ENCODE peak calls at places on chromosomes 16 and 17, in five cellular contexts. T, R, M, H and X are unnamed samples.

GRCh38 chr17:13474073-13474800 is 127.5 kb downstream of the HS3ST3A1 start:
- DNase-seq in T (no peak), R (peak), M (no peak), H (no peak), X (no peak)

GRCh38 chr17:42517516-42517915 is 18.5 kb upstream of the NAGLU start:
- DNase-seq in T (peak), R (peak), M (peak), H (peak), X (peak)

GRCh38 chr16:55444754-55445485 is 34.1 kb upstream of the MMP2 start:
- DNase-seq in T (no peak), R (no peak), M (no peak), H (no peak), X (no peak)

GRCh38 chr17:5975651-5976050 is 94.5 kb upstream of the WSCD1 start:
- DNase-seq in T (no peak), R (no peak), M (no peak), H (no peak), X (no peak)

GRCh38 chr17:63831505-63831904 is 4.0 kb upstream of the FTSJ3 start:
- DNase-seq in T (no peak), R (no peak), M (no peak), H (no peak), X (no peak)

GRCh38 chr17:39926588-39927100 is 757 bp downstream of the ORMDL3 start:
- DNase-seq in T (peak), R (peak), M (no peak), H (peak), X (peak)

GRCh38 chr17:52383493-52384100 is 225.1 kb upstream of the CA10 start:
- DNase-seq in T (peak), R (peak), M (peak), H (no peak), X (no peak)

GRCh38 chr17:46008591-46008990 is 9.5 kb downstream of the STH start:
- DNase-seq in T (no peak), R (no peak), M (no peak), H (no peak), X (no peak)

GRCh38 chr17:50961282-50962220 is 95.4 kb upstream of the TOB1 start:
- DNase-seq in T (no peak), R (no peak), M (no peak), H (no peak), X (no peak)